ENCODE peak calls at places on chromosome 2, in ten cellular contexts. X is left kidney; A is amniotic stem cell; V is T-helper 9 cell; T is heart left ventricle; C is skeletal muscle cell; M is lung; U is pons; R is stimulated activated CD4-positive, alpha-beta T cell treated with anti-CD3 and anti-CD28 coated beads, Interleukin-12 subunit alpha, Interleukin-12 subunit beta, amount 100 ng/mL, for 24 hours; B is germinal center. I is an unnamed sample.

GRCh38 chr2:174764281-174765063 is at the start of gene CHRNA1:
- DNase-seq in X (peak), A (no peak), V (no peak), T (no peak), C (no peak), M (no peak), U (no peak), R (no peak), B (no peak), I (no peak)

GRCh38 chr2:130245976-130246375 is 47.7 kb upstream of the TUBA3E start:
- DNase-seq in X (no peak), A (no peak), V (no peak), T (no peak), C (no peak), M (no peak), U (no peak), R (no peak), B (no peak), I (no peak)

GRCh38 chr2:179129574-179130238 is 79.8 kb upstream of the CCDC141 start:
- DNase-seq in X (peak), A (no peak), V (no peak), T (no peak), C (no peak), M (no peak), U (peak), R (no peak), B (peak), I (peak)

GRCh38 chr2:218282173-218282991 is 9.9 kb downstream of the TMBIM1 start:
- DNase-seq in X (no peak), A (no peak), V (no peak), T (peak), C (no peak), M (peak), U (peak), R (no peak), B (no peak), I (peak)

GRCh38 chr2:138086556-138086955 is 122.3 kb downstream of the HNMT start:
- DNase-seq in X (no peak), A (no peak), V (no peak), T (no peak), C (peak), M (no peak), U (no peak), R (no peak), B (no peak), I (no peak)

GRCh38 chr2:173568054-173568453 is 213.4 kb downstream of the CDCA7 start:
- DNase-seq in X (peak), A (no peak), V (no peak), T (no peak), C (no peak), M (no peak), U (no peak), R (no peak), B (no peak), I (no peak)

GRCh38 chr2:54649191-54649590 is 74.3 kb upstream of the EML6 start:
- DNase-seq in X (no peak), A (no peak), V (no peak), T (no peak), C (no peak), M (no peak), U (no peak), R (no peak), B (no peak), I (no peak)

GRCh38 chr2:234679151-234679765 is 182.4 kb upstream of the ARL4C start:
- DNase-seq in X (no peak), A (no peak), V (no peak), T (no peak), C (no peak), M (no peak), U (no peak), R (no peak), B (no peak), I (no peak)

GRCh38 chr2:120441744-120442471 is 96.0 kb downstream of the INHBB start:
- DNase-seq in X (peak), A (no peak), V (no peak), T (no peak), C (no peak), M (peak), U (peak), R (no peak), B (no peak), I (peak)

I was measured in midbrain.